ENCODE peak calls at places on chromosomes 1 and 21, in ten cellular contexts. N is NCI-H1092; A is RWPE1; L is lower lobe of right lung; J is epithelial cell of esophagus; H is Daoy; P is AG20443; T is cerebellar cortex; Z is ELR; K is activated CD4-positive, alpha-beta T cell treated with anti-CD3 and anti-CD28 coated beads, Interleukin-2, amount 10 ng/mL, durations not matched to agents 7 days and 5 days. S is an unnamed sample.

GRCh38 chr1:156082111-156083091 is at the start of gene MEX3A:
- DNase-seq in N (peak; percentile 80), A (peak; percentile 82), L (peak; percentile 74), J (peak; percentile 62), H (peak; percentile 81), P (peak; percentile 93), T (peak; percentile 85), Z (peak; percentile 82), K (peak; percentile 61), S (peak; percentile 100)

GRCh38 chr21:33058468-33059318 is 11.2 kb upstream of the OLIG1 start:
- DNase-seq in N (peak; percentile 19), A (no peak), L (no peak), J (no peak), H (no peak), P (no peak), T (peak; percentile 90), Z (no peak), K (no peak), S (no peak)

GRCh38 chr1:192969091-192969490 is 90.1 kb downstream of the UCHL5 start:
- DNase-seq in N (no peak), A (no peak), L (no peak), J (no peak), H (no peak), P (no peak), T (no peak), Z (no peak), K (no peak), S (no peak)

GRCh38 chr1:98839840-98840239 is 164.8 kb downstream of the PLPPR5 start:
- DNase-seq in N (no peak), A (no peak), L (no peak), J (peak; percentile 13), H (no peak), P (no peak), T (no peak), Z (peak; percentile 1), K (no peak), S (no peak)

GRCh38 chr1:161986328-161986727 is 37.3 kb downstream of the OLFML2B start:
- DNase-seq in N (no peak), A (no peak), L (no peak), J (no peak), H (no peak), P (no peak), T (no peak), Z (no peak), K (no peak), S (peak; percentile 74)

GRCh38 chr1:112712191-112712590 is 2.9 kb downstream of the PPM1J start:
- DNase-seq in N (no peak), A (no peak), L (no peak), J (no peak), H (no peak), P (no peak), T (no peak), Z (no peak), K (no peak), S (peak; percentile 68)

GRCh38 chr1:216015116-216015515 is 408.1 kb downstream of the USH2A start:
- DNase-seq in N (no peak), A (no peak), L (no peak), J (no peak), H (no peak), P (no peak), T (no peak), Z (no peak), K (no peak), S (no peak)

GRCh38 chr1:2608434-2609055 is 22.0 kb downstream of the PRXL2B start:
- DNase-seq in N (no peak), A (no peak), L (no peak), J (no peak), H (no peak), P (no peak), T (no peak), Z (no peak), K (no peak), S (peak; percentile 41)

GRCh38 chr1:209883341-209883971 is 54.6 kb upstream of the SYT14 start:
- DNase-seq in N (no peak), A (no peak), L (no peak), J (no peak), H (peak; percentile 58), P (peak; percentile 67), T (peak; percentile 91), Z (peak; percentile 83), K (peak; percentile 0), S (peak; percentile 71)

GRCh38 chr1:176543360-176544136 is 80.6 kb downstream of the PAPPA2 start:
- DNase-seq in N (no peak), A (no peak), L (no peak), J (no peak), H (no peak), P (no peak), T (no peak), Z (no peak), K (no peak), S (no peak)